ENCODE peak calls at places on chromosomes 1 and 21, in six cellular contexts. Y is smooth muscle cell of the brain vasculature, W is fibroblast of mammary gland, U is H7, H is nephron progenitor cell, T is GM03348. S is an unnamed sample.

GRCh38 chr1:231420299-231420958 is 1.7 kb downstream of the EGLN1 start:
- DNase-seq in T (no peak), U (peak; percentile 26), W (peak; percentile 40), Y (no peak), H (no peak), S (peak; percentile 25)

GRCh38 chr1:45146833-45147232 is 59.6 kb downstream of the ZSWIM5 start:
- DNase-seq in T (no peak), W (no peak), H (no peak), Y (no peak), U (no peak), S (no peak)

GRCh38 chr1:33339413-33339812 is 18.5 kb upstream of the A3GALT2 start:
- DNase-seq in U (no peak), H (no peak), Y (no peak), T (no peak), W (peak; percentile 56), S (no peak)

GRCh38 chr1:233087001-233087881 is 136.8 kb downstream of the NTPCR start:
- DNase-seq in U (no peak), Y (no peak), W (no peak), T (no peak), H (peak; percentile 21), S (no peak)

GRCh38 chr1:202045699-202046098 is 35.3 kb downstream of the ELF3 start:
- DNase-seq in Y (no peak), H (no peak), W (no peak), T (no peak), U (peak; percentile 21), S (no peak)

GRCh38 chr1:46474580-46474979 is 15.1 kb upstream of the DMBX1 start:
- DNase-seq in W (no peak), Y (no peak), H (no peak), T (no peak), U (peak; percentile 69), S (no peak)

GRCh38 chr1:22184892-22185612 is 42.2 kb upstream of the WNT4 start:
- DNase-seq in U (peak; percentile 83), W (no peak), H (peak; percentile 50), T (no peak), Y (no peak), S (peak; percentile 34)

GRCh38 chr1:148264374-148265276 is 112.5 kb upstream of the NBPF11 start:
- DNase-seq in W (peak; percentile 91), H (peak; percentile 55), T (peak; percentile 7), U (peak; percentile 71), Y (no peak), S (peak; percentile 93)

GRCh38 chr21:22758478-22758877 is 1760.3 kb downstream of the NCAM2 start:
- DNase-seq in Y (no peak), T (no peak), W (peak; percentile 0), H (no peak), U (no peak), S (no peak)

GRCh38 chr1:56000424-56000823 is 578.9 kb downstream of the PLPP3 start:
- DNase-seq in H (no peak), W (no peak), Y (no peak), U (no peak), T (no peak), S (no peak)

GRCh38 chr21:34611528-34611927 is 3.4 kb downstream of the RCAN1 start:
- DNase-seq in T (no peak), Y (no peak), H (no peak), U (no peak), W (no peak), S (no peak)

GRCh38 chr1:94698759-94699502 is 121.2 kb upstream of the SLC44A3 start:
- DNase-seq in U (no peak), W (peak; percentile 70), H (no peak), Y (no peak), T (peak; percentile 64), S (no peak)

GRCh38 chr1:55572878-55573734 is 357.9 kb upstream of the USP24 start:
- DNase-seq in W (peak; percentile 61), Y (no peak), H (no peak), U (no peak), T (no peak), S (no peak)